ENCODE peak calls at places on chromosomes 1 and 21, in eight cellular contexts. P is CD8-positive, alpha-beta T cell; O is anterior cingulate cortex; A is iPS DF 6.9; I is fibroblast of gingiva; C is HEK293T; M is GM03348; Q is frontal cortex. Z is an unnamed sample.

GRCh38 chr1:43293171-43293570 is 7.6 kb upstream of the TIE1 start:
- DNase-seq in P (no peak), M (no peak), O (no peak), Q (no peak), C (no peak), A (no peak), I (peak; percentile 6), Z (no peak)

GRCh38 chr1:227447531-227447990 is 115.8 kb upstream of the ZNF678 start:
- DNase-seq in M (peak; percentile 79), A (no peak), O (no peak), I (peak; percentile 39), C (no peak), Q (peak; percentile 48), P (no peak), Z (no peak)

GRCh38 chr1:184061396-184062003 is 10.0 kb downstream of the TSEN15 start:
- DNase-seq in C (peak; percentile 27), M (peak; percentile 23), A (no peak), P (no peak), O (no peak), I (peak; percentile 19), Q (no peak), Z (no peak)

GRCh38 chr1:205396972-205397616 is 24.8 kb downstream of the LEMD1 start:
- DNase-seq in I (no peak), O (no peak), C (peak; percentile 82), A (peak; percentile 66), Q (peak; percentile 40), M (peak; percentile 43), P (no peak), Z (peak; percentile 21)

GRCh38 chr1:56526571-56527174 is 52.7 kb downstream of the PLPP3 start:
- DNase-seq in I (no peak), O (no peak), A (no peak), C (no peak), M (no peak), Q (no peak), P (no peak), Z (no peak)

GRCh38 chr1:3038571-3039181 is 17.4 kb downstream of the ACTRT2 start:
- DNase-seq in A (no peak), C (no peak), Q (no peak), P (no peak), I (no peak), O (no peak), M (no peak), Z (no peak)

GRCh38 chr1:244353572-244354091 is 98.1 kb downstream of the ADSS2 start:
- DNase-seq in I (peak; percentile 86), M (peak; percentile 94), C (peak; percentile 50), A (no peak), O (no peak), P (no peak), Q (peak; percentile 33), Z (peak; percentile 44)

GRCh38 chr1:174968750-174969244 is 30.9 kb upstream of the CACYBP start:
- DNase-seq in C (no peak), Q (no peak), A (no peak), I (peak; percentile 12), O (no peak), P (peak; percentile 27), M (peak; percentile 48), Z (no peak)

GRCh38 chr1:26363549-26364448 is 8.8 kb downstream of the ZNF683 start:
- DNase-seq in A (peak; percentile 67), Q (peak; percentile 70), O (peak; percentile 11), M (peak; percentile 86), C (peak; percentile 83), I (peak; percentile 33), P (peak; percentile 86), Z (no peak)

GRCh38 chr1:95197616-95198252 is 36.3 kb upstream of the RWDD3 start:
- DNase-seq in C (no peak), P (no peak), I (peak; percentile 13), M (peak; percentile 22), A (no peak), Q (no peak), O (no peak), Z (no peak)

GRCh38 chr1:108595510-108595909 is 35.6 kb downstream of the EEIG2 start:
- DNase-seq in Q (no peak), P (no peak), M (no peak), O (no peak), C (no peak), I (peak; percentile 50), A (no peak), Z (no peak)

GRCh38 chr1:199741586-199741985 is 285.9 kb upstream of the NR5A2 start:
- DNase-seq in M (no peak), P (no peak), O (no peak), I (no peak), C (no peak), Q (no peak), A (no peak), Z (no peak)

GRCh38 chr1:94255476-94255875 is 18.1 kb upstream of the ARHGAP29 start:
- DNase-seq in A (no peak), P (no peak), Q (no peak), I (no peak), M (no peak), C (no peak), O (no peak), Z (no peak)

GRCh38 chr1:202802998-202803932 is 5.0 kb downstream of the KDM5B start:
- DNase-seq in Q (no peak), O (no peak), M (peak; percentile 39), P (no peak), A (no peak), C (no peak), I (peak; percentile 49), Z (no peak)

GRCh38 chr1:178267646-178268094 is 173.8 kb downstream of the RASAL2 start:
- DNase-seq in I (no peak), P (no peak), A (no peak), M (peak; percentile 55), Q (no peak), C (no peak), O (no peak), Z (no peak)

GRCh38 chr1:224245188-224245587 is 62.1 kb downstream of the DEGS1 start:
- DNase-seq in O (no peak), Q (no peak), C (no peak), M (no peak), I (peak; percentile 43), P (peak; percentile 23), A (no peak), Z (no peak)

GRCh38 chr1:206693592-206693991 is 8.9 kb downstream of the MAPKAPK2 start:
- DNase-seq in Q (no peak), A (no peak), P (no peak), O (no peak), I (no peak), M (peak; percentile 49), C (no peak), Z (no peak)

GRCh38 chr21:41169258-41169576 is 1.3 kb downstream of the BACE2 start:
- DNase-seq in P (no peak), A (no peak), Q (no peak), M (no peak), C (no peak), O (no peak), I (no peak), Z (no peak)

GRCh38 chr1:160074865-160075264 is 4.9 kb upstream of the KCNJ10 start:
- DNase-seq in C (no peak), P (no peak), O (no peak), Q (no peak), A (no peak), M (no peak), I (no peak), Z (no peak)

GRCh38 chr1:1869459-1869858 is 21.4 kb downstream of the GNB1 start:
- DNase-seq in Q (no peak), M (no peak), P (no peak), I (no peak), C (no peak), A (no peak), O (no peak), Z (no peak)

GRCh38 chr1:5599541-5599940 is 392.7 kb downstream of the NPHP4 start:
- DNase-seq in C (no peak), Q (no peak), M (no peak), A (no peak), P (no peak), O (no peak), I (no peak), Z (no peak)

GRCh38 chr1:152907686-152908601 is at the start of gene IVL:
- DNase-seq in I (no peak), O (no peak), M (no peak), P (no peak), C (no peak), Q (no peak), A (no peak), Z (no peak)

Z was measured in keratinocyte.